ENCODE peak calls at places on chromosomes 2 and 18, in ten cellular contexts. C is endothelial cell of umbilical vein, N is astrocyte of the spinal cord, P is fibroblast of lung, W is substantia nigra, O is neural progenitor cell, M is glutamatergic neuron, X is epithelial cell of esophagus, Z is sciatic nerve, G is amniotic stem cell. F is an unnamed sample.

GRCh38 chr18:79520473-79521390 is 125.0 kb downstream of the NFATC1 start:
- DNase-seq in C (no peak), N (no peak), P (no peak), W (no peak), O (no peak), M (no peak), X (no peak), Z (peak), G (no peak), F (no peak)

GRCh38 chr2:20291846-20292408 is 58.7 kb downstream of the PUM2 start:
- DNase-seq in C (no peak), N (no peak), P (no peak), W (no peak), O (peak), M (no peak), X (no peak), Z (no peak), G (no peak), F (no peak)

GRCh38 chr2:9221223-9221622 is 14.6 kb downstream of the ASAP2 start:
- DNase-seq in C (no peak), N (no peak), P (no peak), W (no peak), O (no peak), M (no peak), X (no peak), Z (no peak), G (no peak), F (no peak)

GRCh38 chr2:207357216-207357615 is 172.5 kb upstream of the CREB1 start:
- DNase-seq in C (no peak), N (no peak), P (no peak), W (no peak), O (no peak), M (no peak), X (no peak), Z (no peak), G (no peak), F (no peak)

GRCh38 chr2:9114457-9114856 is 92.2 kb upstream of the ASAP2 start:
- DNase-seq in C (no peak), N (no peak), P (no peak), W (no peak), O (no peak), M (no peak), X (peak), Z (no peak), G (no peak), F (no peak)

GRCh38 chr2:239725551-239725890 is 299.6 kb downstream of the NDUFA10 start:
- DNase-seq in C (no peak), N (no peak), P (no peak), W (no peak), O (no peak), M (no peak), X (no peak), Z (peak), G (no peak), F (no peak)

GRCh38 chr2:36770542-36771287 is 74.2 kb downstream of the VIT start:
- DNase-seq in C (peak), N (no peak), P (peak), W (no peak), O (peak), M (peak), X (peak), Z (peak), G (no peak), F (no peak)

GRCh38 chr2:86396304-86396785 is 44.8 kb upstream of the KDM3A start:
- DNase-seq in C (peak), N (peak), P (peak), W (no peak), O (peak), M (no peak), X (peak), Z (no peak), G (no peak), F (no peak)

GRCh38 chr2:39435974-39436591 is 1.0 kb downstream of the MAP4K3 start:
- DNase-seq in C (peak), N (peak), P (peak), W (no peak), O (no peak), M (no peak), X (peak), Z (peak), G (no peak), F (no peak)

GRCh38 chr2:61538920-61539559 is 884 bp upstream of the XPO1 start:
- DNase-seq in C (peak), N (peak), P (peak), W (no peak), O (no peak), M (no peak), X (peak), Z (peak), G (no peak), F (no peak)

GRCh38 chr2:202019689-202020450 is 13.8 kb upstream of the FZD7 start:
- DNase-seq in C (no peak), N (no peak), P (no peak), W (no peak), O (no peak), M (no peak), X (no peak), Z (no peak), G (no peak), F (no peak)

GRCh38 chr18:9803698-9804516 is 81.9 kb upstream of the TXNDC2 start:
- DNase-seq in C (peak), N (no peak), P (peak), W (no peak), O (peak), M (peak), X (no peak), Z (no peak), G (no peak), F (no peak)

GRCh38 chr2:204019572-204020501 is 83.3 kb downstream of the ICOS start:
- DNase-seq in C (no peak), N (peak), P (peak), W (no peak), O (no peak), M (no peak), X (peak), Z (no peak), G (no peak), F (peak)

GRCh38 chr2:74525717-74526648 is at the start of gene DQX1:
- DNase-seq in C (peak), N (no peak), P (no peak), W (no peak), O (peak), M (no peak), X (peak), Z (no peak), G (no peak), F (no peak)

GRCh38 chr2:241768251-241768711 is 8.3 kb upstream of the GAL3ST2 start:
- DNase-seq in C (no peak), N (no peak), P (no peak), W (no peak), O (no peak), M (peak), X (no peak), Z (peak), G (no peak), F (no peak)

F was measured in kidney epithelial cell.